ENCODE peak calls at places on chromosome 5, in eight cellular contexts. R is GM04504; C is activated naive CD4-positive, alpha-beta T cell treated with anti-CD3 and anti-CD28 coated beads, Interleukin-2, amount 10 ng/mL, durations not matched to agents 7 days and 5 days; H is amniotic stem cell; E is NCI-H774; M is fibroblast of pulmonary artery; O is AG10803; Y is EL. B is an unnamed sample.

GRCh38 chr5:181159286-181160143 is 12.1 kb downstream of the OR2V2 start:
- DNase-seq in R (peak), C (peak), H (peak), E (peak), M (peak), O (peak), Y (peak), B (peak)

GRCh38 chr5:178425621-178426068 is 164.5 kb downstream of the COL23A1 start:
- DNase-seq in R (no peak), C (no peak), H (no peak), E (no peak), M (no peak), O (no peak), Y (no peak), B (no peak)

GRCh38 chr5:55852503-55852902 is 1.3 kb downstream of the IL31RA start:
- DNase-seq in R (no peak), C (no peak), H (no peak), E (no peak), M (no peak), O (peak), Y (no peak), B (no peak)

GRCh38 chr5:14172149-14172795 is 29.1 kb downstream of the TRIO start:
- DNase-seq in R (no peak), C (no peak), H (no peak), E (no peak), M (no peak), O (no peak), Y (no peak), B (no peak)

GRCh38 chr5:80569961-80570786 is at the start of gene ANKRD34B:
- DNase-seq in R (no peak), C (peak), H (no peak), E (peak), M (peak), O (no peak), Y (peak), B (no peak)

GRCh38 chr5:82707741-82708140 is 369.5 kb downstream of the TMEM167A start:
- DNase-seq in R (no peak), C (no peak), H (no peak), E (no peak), M (no peak), O (no peak), Y (peak), B (peak)

GRCh38 chr5:171835066-171835465 is 49.4 kb downstream of the SMIM23 start:
- DNase-seq in R (no peak), C (no peak), H (no peak), E (no peak), M (no peak), O (no peak), Y (no peak), B (no peak)

GRCh38 chr5:176780951-176781350 is 29.4 kb upstream of the UNC5A start:
- DNase-seq in R (no peak), C (no peak), H (no peak), E (no peak), M (no peak), O (no peak), Y (no peak), B (no peak)

GRCh38 chr5:149367249-149367971 is 9.6 kb downstream of the PCYOX1L start:
- DNase-seq in R (peak), C (peak), H (peak), E (peak), M (peak), O (peak), Y (peak), B (peak)

GRCh38 chr5:177399903-177400868 is at the start of gene PFN3:
- DNase-seq in R (no peak), C (no peak), H (no peak), E (no peak), M (peak), O (peak), Y (peak), B (peak)

GRCh38 chr5:74105126-74105780 is 479.3 kb downstream of the ARHGEF28 start:
- DNase-seq in R (no peak), C (no peak), H (no peak), E (no peak), M (no peak), O (no peak), Y (no peak), B (no peak)

GRCh38 chr5:95940758-95941682 is 20.6 kb downstream of the ELL2 start:
- DNase-seq in R (no peak), C (no peak), H (no peak), E (no peak), M (peak), O (no peak), Y (peak), B (peak)

GRCh38 chr5:643351-643801 is 31.2 kb downstream of the CEP72 start:
- DNase-seq in R (no peak), C (no peak), H (no peak), E (no peak), M (no peak), O (no peak), Y (no peak), B (no peak)

GRCh38 chr5:157323107-157323706 is 57.3 kb downstream of the CYFIP2 start:
- DNase-seq in R (no peak), C (no peak), H (no peak), E (no peak), M (no peak), O (no peak), Y (no peak), B (no peak)

GRCh38 chr5:181245427-181246275 is 1.9 kb upstream of the RACK1 start:
- DNase-seq in R (no peak), C (no peak), H (no peak), E (no peak), M (no peak), O (no peak), Y (no peak), B (no peak)

GRCh38 chr5:82603280-82603987 is 325.3 kb upstream of the RPS23 start:
- DNase-seq in R (no peak), C (no peak), H (no peak), E (no peak), M (no peak), O (no peak), Y (no peak), B (no peak)

GRCh38 chr5:179822444-179822990 is 1.8 kb downstream of the SQSTM1 start:
- DNase-seq in R (no peak), C (no peak), H (no peak), E (no peak), M (no peak), O (no peak), Y (no peak), B (no peak)

GRCh38 chr5:132176987-132177386 is 50.7 kb downstream of the P4HA2 start:
- DNase-seq in R (no peak), C (no peak), H (no peak), E (no peak), M (peak), O (no peak), Y (no peak), B (no peak)

GRCh38 chr5:948472-949274 is 56.0 kb downstream of the TRIP13 start:
- DNase-seq in R (no peak), C (no peak), H (no peak), E (no peak), M (no peak), O (no peak), Y (no peak), B (no peak)

GRCh38 chr5:113204525-113205161 is 228.0 kb downstream of the DCP2 start:
- DNase-seq in R (peak), C (no peak), H (no peak), E (no peak), M (peak), O (peak), Y (peak), B (peak)

GRCh38 chr5:167155387-167156051 is 1135.9 kb upstream of the WWC1 start:
- DNase-seq in R (no peak), C (no peak), H (no peak), E (no peak), M (no peak), O (no peak), Y (no peak), B (no peak)

GRCh38 chr5:157862183-157862851 is 3.4 kb upstream of the CLINT1 start:
- DNase-seq in R (no peak), C (no peak), H (no peak), E (no peak), M (no peak), O (no peak), Y (no peak), B (no peak)

GRCh38 chr5:120545007-120545406 is 80.9 kb downstream of the PRR16 start:
- DNase-seq in R (no peak), C (no peak), H (no peak), E (no peak), M (no peak), O (peak), Y (peak), B (no peak)

GRCh38 chr5:173884402-173885053 is 3.6 kb upstream of the CPEB4 start:
- DNase-seq in R (no peak), C (peak), H (no peak), E (no peak), M (no peak), O (no peak), Y (no peak), B (no peak)

GRCh38 chr5:138909734-138910133 is 34.6 kb upstream of the LRRTM2 start:
- DNase-seq in R (no peak), C (no peak), H (no peak), E (no peak), M (no peak), O (no peak), Y (no peak), B (no peak)

GRCh38 chr5:43000914-43001313 is 39.2 kb downstream of the ANXA2R start:
- DNase-seq in R (no peak), C (no peak), H (no peak), E (no peak), M (no peak), O (no peak), Y (no peak), B (no peak)

GRCh38 chr5:95070453-95070852 is 214.4 kb downstream of the MCTP1 start:
- DNase-seq in R (no peak), C (no peak), H (no peak), E (no peak), M (no peak), O (no peak), Y (no peak), B (no peak)

GRCh38 chr5:95621839-95622629 is 2.1 kb downstream of the GPR150 start:
- DNase-seq in R (no peak), C (peak), H (no peak), E (no peak), M (no peak), O (no peak), Y (no peak), B (no peak)

GRCh38 chr5:135705230-135705631 is 126.4 kb upstream of the CXCL14 start:
- DNase-seq in R (no peak), C (no peak), H (no peak), E (no peak), M (no peak), O (no peak), Y (no peak), B (no peak)

GRCh38 chr5:71838286-71838685 is 119.2 kb downstream of the CARTPT start:
- DNase-seq in R (no peak), C (no peak), H (no peak), E (no peak), M (no peak), O (no peak), Y (no peak), B (no peak)

GRCh38 chr5:122053181-122054109 is 24.6 kb downstream of the LOX start:
- DNase-seq in R (no peak), C (no peak), H (no peak), E (no peak), M (peak), O (peak), Y (no peak), B (no peak)